ENCODE peak calls at places on chromosomes 4 and X, in nine cellular contexts. Z is osteocyte; K is IMR-90; F is B cell; P is endodermal cell; R is H9; L is upper lobe of left lung; W is activated CD8-positive, alpha-beta T cell treated with anti-CD3 and anti-CD28 coated beads for 36 hours; M is CD4-positive, alpha-beta T cell. S is an unnamed sample.

GRCh38 chrX:129748265-129748664 is 9.5 kb downstream of the XPNPEP2 start:
- DNase-seq in Z (no peak), K (peak), F (no peak), P (no peak), R (no peak), L (no peak), W (no peak), M (no peak), S (no peak)

GRCh38 chr4:11898796-11899195 is 470.1 kb upstream of the HS3ST1 start:
- DNase-seq in Z (no peak), K (no peak), F (no peak), P (no peak), R (no peak), L (no peak), W (no peak), M (no peak), S (no peak)

GRCh38 chr4:2250764-2251072 is 8.8 kb upstream of the HAUS3 start:
- DNase-seq in Z (peak), K (no peak), F (no peak), P (no peak), R (no peak), L (no peak), W (no peak), M (no peak), S (peak)

GRCh38 chr4:154738426-154738825 is 5.4 kb upstream of the LRAT start:
- DNase-seq in Z (no peak), K (no peak), F (no peak), P (no peak), R (no peak), L (no peak), W (no peak), M (no peak), S (no peak)

GRCh38 chrX:12013220-12013619 is 125.1 kb upstream of the FRMPD4 start:
- DNase-seq in Z (no peak), K (peak), F (no peak), P (no peak), R (no peak), L (no peak), W (no peak), M (no peak), S (no peak)

GRCh38 chr4:75995727-75996126 is 5.0 kb upstream of the SDAD1 start:
- DNase-seq in Z (no peak), K (peak), F (peak), P (peak), R (no peak), L (no peak), W (peak), M (no peak), S (no peak)

GRCh38 chr4:89146196-89146595 is 34.9 kb downstream of the TIGD2 start:
- DNase-seq in Z (no peak), K (no peak), F (no peak), P (no peak), R (no peak), L (no peak), W (no peak), M (no peak), S (no peak)

GRCh38 chr4:19944806-19945205 is 306.9 kb upstream of the SLIT2 start:
- DNase-seq in Z (no peak), K (no peak), F (no peak), P (peak), R (no peak), L (no peak), W (no peak), M (no peak), S (no peak)

GRCh38 chr4:3040447-3041191 is 33.7 kb downstream of the HTT-AS start:
- DNase-seq in Z (no peak), K (no peak), F (peak), P (no peak), R (no peak), L (peak), W (no peak), M (no peak), S (no peak)

GRCh38 chrX:27309406-27309805 is 153.7 kb downstream of the PPP4R3C start:
- DNase-seq in Z (no peak), K (no peak), F (no peak), P (no peak), R (no peak), L (no peak), W (no peak), M (no peak), S (no peak)

GRCh38 chr4:76894537-76894936 is 3.4 kb downstream of the SOWAHB start:
- DNase-seq in Z (no peak), K (no peak), F (no peak), P (no peak), R (no peak), L (no peak), W (no peak), M (no peak), S (no peak)

GRCh38 chr4:6802050-6802449 is 19.5 kb downstream of the KIAA0232 start:
- DNase-seq in Z (no peak), K (peak), F (no peak), P (no peak), R (no peak), L (no peak), W (no peak), M (no peak), S (no peak)

GRCh38 chr4:26885912-26886274 is 25.3 kb downstream of the STIM2 start:
- DNase-seq in Z (no peak), K (no peak), F (peak), P (no peak), R (no peak), L (no peak), W (peak), M (no peak), S (no peak)

GRCh38 chr4:53494851-53495250 is 96.4 kb downstream of the LNX1 start:
- DNase-seq in Z (no peak), K (no peak), F (no peak), P (no peak), R (no peak), L (no peak), W (no peak), M (no peak), S (no peak)

GRCh38 chrX:12007881-12008280 is 130.4 kb upstream of the FRMPD4 start:
- DNase-seq in Z (no peak), K (peak), F (no peak), P (no peak), R (no peak), L (no peak), W (peak), M (no peak), S (no peak)

GRCh38 chr4:108556588-108557200 is 63.7 kb upstream of the RPL34 start:
- DNase-seq in Z (no peak), K (no peak), F (peak), P (no peak), R (no peak), L (no peak), W (no peak), M (no peak), S (no peak)

GRCh38 chrX:40152173-40152705 is 54.5 kb upstream of the BCOR start:
- DNase-seq in Z (no peak), K (no peak), F (peak), P (peak), R (peak), L (peak), W (peak), M (no peak), S (no peak)

DNA sequence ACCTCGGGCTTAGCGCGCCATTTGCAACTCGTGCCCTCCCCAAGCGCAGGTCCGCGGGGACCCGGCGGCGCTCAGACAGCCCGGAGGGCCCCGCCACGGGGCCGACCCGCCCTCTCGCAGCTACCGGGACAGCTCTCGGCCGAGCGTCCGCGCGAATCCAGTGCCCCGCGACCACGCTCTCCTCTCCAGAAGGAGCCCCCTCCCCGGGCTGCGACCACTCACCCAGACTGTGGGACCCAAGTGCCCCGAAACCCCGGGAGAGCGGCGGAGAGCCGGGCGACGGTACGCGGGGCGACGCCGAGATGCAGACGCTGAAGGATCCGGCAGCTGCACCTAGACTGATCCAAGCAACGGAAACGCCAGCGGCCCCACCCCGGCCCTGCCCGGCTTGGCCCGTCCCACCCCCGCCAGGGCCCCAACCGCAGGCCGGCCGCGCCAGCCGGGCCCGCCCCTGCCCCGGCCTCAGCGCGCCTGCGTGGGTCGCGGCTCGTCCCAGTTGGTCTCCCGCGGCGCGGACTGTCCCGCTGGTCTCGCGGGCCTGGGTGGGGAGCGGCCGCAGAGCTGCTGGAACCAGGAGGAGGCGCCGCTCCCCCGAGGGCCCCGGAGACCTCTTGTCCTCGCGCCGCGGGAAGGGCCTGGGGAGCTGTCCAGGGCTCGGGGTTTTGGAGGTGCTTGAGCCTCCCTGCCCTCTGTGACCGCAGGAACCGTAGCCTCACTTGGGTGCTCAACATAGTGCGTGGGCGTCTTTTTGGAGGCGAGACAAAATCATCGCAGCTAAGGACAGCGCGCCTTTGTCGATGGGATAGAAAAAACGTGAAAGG is at the start of gene ANXA5:
- DNase-seq in Z (peak), K (peak), F (peak), P (peak), R (peak), L (peak), W (peak), M (peak), S (peak)
- TF ChIP-seq CTCF in Z (peak), K (peak), F (no peak), P (peak), R (peak), L (no peak), W (no peak), M (no peak), S (no peak)

GRCh38 chr4:33649015-33649414 is 2595.3 kb downstream of the ARAP2 start:
- DNase-seq in Z (no peak), K (peak), F (no peak), P (peak), R (no peak), L (no peak), W (no peak), M (no peak), S (no peak)
- TF ChIP-seq CTCF in Z (peak), K (peak), F (no peak), P (peak), R (peak), L (no peak), W (no peak), M (no peak), S (no peak)

GRCh38 chrX:131752493-131753198 is 208.8 kb downstream of the OR13H1 start:
- DNase-seq in Z (peak), K (peak), F (peak), P (no peak), R (no peak), L (no peak), W (no peak), M (no peak), S (no peak)

GRCh38 chrX:131745942-131746489 is 202.1 kb downstream of the OR13H1 start:
- DNase-seq in Z (no peak), K (no peak), F (no peak), P (no peak), R (no peak), L (no peak), W (no peak), M (no peak), S (no peak)

GRCh38 chrX:131746491-131746968 is 202.7 kb downstream of the OR13H1 start:
- DNase-seq in Z (peak), K (peak), F (peak), P (peak), R (peak), L (no peak), W (no peak), M (no peak), S (no peak)

DNA sequence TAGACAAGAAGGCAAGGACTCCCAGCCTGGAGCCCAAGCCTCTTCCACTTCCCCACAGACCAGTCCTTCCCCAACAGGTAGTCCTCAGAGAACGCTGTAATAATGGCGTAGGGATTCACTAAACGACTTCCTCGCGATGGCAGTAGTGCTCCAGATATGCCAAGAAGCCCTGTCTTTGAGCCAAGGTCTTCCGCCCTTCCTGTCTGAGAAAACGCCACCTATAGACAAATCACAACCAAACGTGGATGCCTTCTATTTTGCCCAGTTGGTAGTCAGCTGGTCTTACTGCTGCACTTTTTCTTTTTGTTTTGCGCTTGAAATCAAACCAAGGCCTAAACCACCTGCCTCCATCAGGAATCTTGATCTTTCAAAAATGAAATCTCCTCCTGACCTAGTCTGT is 203.3 kb downstream of the OR13H1 start:
- DNase-seq in Z (peak), K (peak), F (peak), P (no peak), R (no peak), L (no peak), W (no peak), M (no peak), S (no peak)
- TF ChIP-seq CTCF in Z (no peak), K (peak), F (no peak), P (no peak), R (no peak), L (peak), W (no peak), M (no peak), S (no peak)

GRCh38 chrX:82676386-82676785 is 831.7 kb upstream of the POU3F4 start:
- DNase-seq in Z (no peak), K (no peak), F (no peak), P (no peak), R (no peak), L (no peak), W (no peak), M (no peak), S (no peak)
- TF ChIP-seq CTCF in Z (no peak), K (peak), F (no peak), P (peak), R (peak), L (no peak), W (no peak), M (no peak), S (no peak)

GRCh38 chr4:127479031-127479622 is 153.6 kb upstream of the INTU start:
- DNase-seq in Z (no peak), K (peak), F (no peak), P (no peak), R (no peak), L (no peak), W (no peak), M (no peak), S (no peak)
- TF ChIP-seq CTCF in Z (peak), K (peak), F (peak), P (peak), R (peak), L (peak), W (peak), M (no peak), S (peak)

DNA sequence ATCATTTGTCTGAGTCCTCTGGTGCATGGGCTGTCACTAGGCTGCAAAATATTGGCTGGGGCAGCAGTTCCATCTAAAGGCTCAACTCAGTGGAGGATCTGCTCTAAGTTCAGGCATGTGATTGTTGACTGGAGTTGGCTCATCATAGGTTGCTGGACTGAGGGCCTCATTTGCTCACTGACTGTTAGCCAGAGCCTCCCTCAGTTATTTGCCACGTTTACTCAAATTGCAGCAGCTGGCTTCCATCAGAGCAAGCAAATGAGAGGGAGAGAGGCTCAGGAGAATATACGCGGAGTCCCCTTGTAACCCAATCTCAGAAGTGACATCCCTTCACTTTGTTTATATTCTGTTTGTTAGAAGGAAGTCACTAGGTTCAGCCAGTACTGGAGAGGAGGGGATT is 54.1 kb downstream of the BMP3 start:
- DNase-seq in Z (no peak), K (peak), F (no peak), P (no peak), R (no peak), L (no peak), W (no peak), M (no peak), S (no peak)
- TF ChIP-seq CTCF in Z (no peak), K (no peak), F (no peak), P (no peak), R (no peak), L (no peak), W (no peak), M (no peak), S (no peak)

DNA sequence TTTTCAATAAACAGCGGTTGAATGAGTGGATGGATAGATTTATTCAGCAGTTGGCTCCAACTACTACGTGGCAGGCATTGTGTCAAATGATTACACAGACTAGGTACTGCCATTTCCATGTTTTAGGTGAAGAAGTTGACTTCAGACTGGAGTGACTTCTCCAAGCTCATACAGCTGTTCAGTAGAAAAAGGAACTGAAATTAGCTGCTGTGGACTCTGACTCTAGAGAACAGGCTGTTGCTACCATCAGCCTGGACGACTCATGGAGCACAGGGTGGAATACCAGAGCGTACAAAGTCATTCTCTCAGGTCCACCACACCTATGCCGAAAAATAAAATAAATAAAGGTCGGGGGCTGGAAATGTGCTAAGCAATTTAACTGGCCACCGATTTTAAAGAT is 45.3 kb downstream of the TENM3 start:
- DNase-seq in Z (no peak), K (no peak), F (no peak), P (no peak), R (no peak), L (no peak), W (no peak), M (no peak), S (no peak)
- TF ChIP-seq CTCF in Z (no peak), K (no peak), F (no peak), P (no peak), R (no peak), L (no peak), W (no peak), M (no peak), S (no peak)

GRCh38 chr4:101081166-101081565 is 266.2 kb downstream of the PPP3CA start:
- DNase-seq in Z (no peak), K (no peak), F (no peak), P (no peak), R (no peak), L (no peak), W (no peak), M (no peak), S (no peak)

GRCh38 chr4:101086801-101087586 is 260.3 kb downstream of the PPP3CA start:
- DNase-seq in Z (no peak), K (no peak), F (no peak), P (peak), R (peak), L (no peak), W (no peak), M (no peak), S (no peak)

GRCh38 chr4:101078950-101079349 is 268.4 kb downstream of the PPP3CA start:
- DNase-seq in Z (no peak), K (no peak), F (no peak), P (no peak), R (no peak), L (no peak), W (no peak), M (no peak), S (no peak)

GRCh38 chr4:101076032-101076431 is 271.3 kb downstream of the PPP3CA start:
- DNase-seq in Z (no peak), K (no peak), F (no peak), P (no peak), R (no peak), L (no peak), W (no peak), M (no peak), S (no peak)

DNA sequence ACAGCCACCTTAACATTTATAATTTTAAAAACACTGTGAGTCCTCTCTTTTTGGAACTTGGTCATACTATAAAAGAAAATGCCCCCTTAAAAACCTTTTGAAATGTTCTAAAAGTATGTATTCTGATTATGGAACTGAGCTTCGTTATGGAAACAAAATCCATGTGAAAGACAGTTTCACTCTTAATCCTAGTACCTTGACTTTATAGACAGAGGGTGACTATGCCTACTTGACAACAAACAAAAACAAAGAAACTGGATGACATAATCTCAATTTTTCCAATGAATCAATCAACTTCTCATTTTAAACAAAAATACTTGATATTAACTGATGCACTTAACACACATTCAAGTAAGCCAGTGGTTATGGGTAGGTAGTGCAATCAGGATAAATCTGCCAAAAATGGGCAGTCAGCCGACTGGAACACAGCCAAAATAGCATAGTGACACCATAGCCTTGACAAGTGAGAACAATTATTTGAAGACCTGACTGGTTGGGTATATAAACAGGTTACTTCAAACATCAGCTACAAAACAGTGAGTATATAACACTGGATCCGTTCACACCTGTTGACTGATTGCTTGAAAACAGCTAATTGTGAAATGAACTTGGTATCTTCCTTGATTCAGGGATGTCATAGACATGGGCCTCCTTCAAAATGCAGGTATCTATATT is 265.5 kb downstream of the PPP3CA start:
- DNase-seq in Z (no peak), K (no peak), F (no peak), P (no peak), R (no peak), L (no peak), W (no peak), M (no peak), S (no peak)
- TF ChIP-seq CTCF in Z (no peak), K (no peak), F (no peak), P (no peak), R (no peak), L (no peak), W (no peak), M (no peak), S (no peak)

DNA sequence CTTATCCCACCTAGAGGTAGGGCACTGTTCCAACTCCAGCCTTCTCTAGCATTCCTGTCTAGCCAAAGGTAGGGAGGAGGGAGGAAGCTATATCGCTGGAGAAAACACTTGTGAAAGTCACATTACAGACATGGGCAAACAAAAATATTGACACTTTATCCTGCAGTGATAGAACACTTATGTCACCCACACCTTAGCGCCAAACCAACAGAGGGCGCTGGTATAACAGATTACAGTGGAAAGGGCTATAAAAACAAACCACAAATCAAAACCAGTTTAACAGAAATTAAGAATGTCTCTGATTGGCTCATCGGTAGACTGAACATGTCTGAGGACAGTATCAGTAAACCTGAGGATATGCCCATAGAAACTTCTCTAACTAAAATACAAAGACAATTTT is 451.3 kb downstream of the TLL1 start:
- DNase-seq in Z (no peak), K (no peak), F (no peak), P (peak), R (peak), L (no peak), W (peak), M (no peak), S (no peak)
- TF ChIP-seq CTCF in Z (peak), K (no peak), F (no peak), P (peak), R (peak), L (no peak), W (no peak), M (no peak), S (no peak)

S was measured in natural killer cell.